ENCODE peak calls at places on chromosomes 11 and 22, in six cellular contexts. I is PC-3, G is tibial nerve, Z is heart right ventricle, A is GM23248, K is Panc1. E is an unnamed sample.
A peak's percentile ranks its signal among the peaks of the same experiment; 100 is the strongest.

GRCh38 chr11:109851780-109852390 is 241.3 kb upstream of the ZC3H12C start:
- DNase-seq in I (peak; percentile 59), G (no peak), Z (no peak), A (peak; percentile 63), K (no peak), E (no peak)

GRCh38 chr11:12599408-12600143 is 74.6 kb upstream of the TEAD1 start:
- DNase-seq in I (peak; percentile 42), G (no peak), Z (peak; percentile 22), A (peak; percentile 13), K (no peak), E (peak; percentile 71)

GRCh38 chr11:88414385-88414861 is 76.9 kb upstream of the CTSC start:
- DNase-seq in I (peak; percentile 65), G (no peak), Z (peak; percentile 67), A (peak; percentile 77), K (no peak), E (no peak)

GRCh38 chr11:6928916-6929315 is 2.7 kb downstream of the ZNF215 start:
- DNase-seq in I (no peak), G (no peak), Z (no peak), A (no peak), K (no peak), E (peak; percentile 3)

GRCh38 chr11:79600747-79601146 is 159.9 kb upstream of the TENM4 start:
- DNase-seq in I (no peak), G (no peak), Z (no peak), A (no peak), K (no peak), E (no peak)

GRCh38 chr11:69411257-69411924 is 70.1 kb upstream of the LINC01488 start:
- DNase-seq in I (peak; percentile 61), G (no peak), Z (no peak), A (peak; percentile 24), K (no peak), E (no peak)

GRCh38 chr11:31803813-31804438 is 7.2 kb downstream of the PAX6 start:
- DNase-seq in I (no peak), G (no peak), Z (no peak), A (no peak), K (no peak), E (peak; percentile 65)

GRCh38 chr22:50282361-50283144 is 12.4 kb upstream of the MAPK11 start:
- DNase-seq in I (peak; percentile 89), G (no peak), Z (no peak), A (peak; percentile 74), K (no peak), E (no peak)

GRCh38 chr11:10307411-10308207 is 2.7 kb downstream of the ADM start:
- DNase-seq in I (peak; percentile 86), G (peak; percentile 67), Z (peak; percentile 80), A (peak; percentile 98), K (no peak), E (peak; percentile 89)

GRCh38 chr11:123314972-123315371 is 115.1 kb upstream of the GRAMD1B start:
- DNase-seq in I (no peak), G (no peak), Z (peak; percentile 71), A (no peak), K (no peak), E (no peak)

GRCh38 chr11:44010789-44011251 is 37.0 kb upstream of the ACCSL start:
- DNase-seq in I (no peak), G (no peak), Z (no peak), A (peak; percentile 91), K (no peak), E (no peak)

GRCh38 chr11:46265764-46266163 is 11.7 kb upstream of the CREB3L1 start:
- DNase-seq in I (no peak), G (no peak), Z (no peak), A (no peak), K (no peak), E (no peak)

GRCh38 chr11:71489311-71490043 is 36.5 kb downstream of the NADSYN1 start:
- DNase-seq in I (peak; percentile 15), G (no peak), Z (no peak), A (no peak), K (no peak), E (no peak)

GRCh38 chr11:92397356-92397755 is 172.7 kb downstream of the FAT3 start:
- DNase-seq in I (no peak), G (no peak), Z (no peak), A (no peak), K (no peak), E (peak; percentile 29)

DNA sequence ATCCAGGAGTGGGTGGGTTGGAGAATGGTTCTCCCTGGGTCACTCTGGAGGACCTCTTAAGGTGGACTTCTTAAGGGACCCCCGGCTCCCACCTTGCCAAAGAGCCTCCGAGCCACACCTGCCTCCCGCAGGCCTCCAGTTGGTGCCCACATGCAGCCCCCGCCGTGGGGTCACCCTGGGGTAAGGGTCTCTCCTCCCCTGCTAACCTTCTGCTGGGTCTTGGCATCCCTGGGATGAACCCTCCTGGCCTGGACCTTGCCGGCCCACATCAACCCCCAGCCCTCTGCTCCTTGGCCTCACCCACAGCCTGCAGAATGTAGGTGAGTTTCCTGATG is 12.5 kb upstream of the MUC6 start:
- DNase-seq in I (no peak), G (no peak), Z (no peak), A (no peak), K (no peak), E (no peak)
- H3K27ac ChIP-seq in I (no peak overlapping the region), G (no peak overlapping the region), Z (no peak overlapping the region), A (no peak overlapping the region), K (no peak overlapping the region), E (no peak overlapping the region)

GRCh38 chr11:60396382-60396781 is at the start of gene MS4A14:
- DNase-seq in I (no peak), G (no peak), Z (no peak), A (no peak), K (no peak), E (no peak)

GRCh38 chr11:60389279-60389910 is 6.9 kb upstream of the MS4A14 start:
- DNase-seq in I (no peak), G (no peak), Z (no peak), A (no peak), K (no peak), E (no peak)

GRCh38 chr11:60394666-60395343 is 1.5 kb upstream of the MS4A14 start:
- DNase-seq in I (no peak), G (no peak), Z (no peak), A (no peak), K (no peak), E (no peak)

GRCh38 chr11:60390389-60390788 is 5.9 kb upstream of the MS4A14 start:
- DNase-seq in I (no peak), G (no peak), Z (no peak), A (no peak), K (no peak), E (no peak)
- H3K27ac ChIP-seq in I (no peak overlapping the region), G (no peak overlapping the region), Z (no peak overlapping the region), A (no peak overlapping the region), K (no peak overlapping the region), E (no peak overlapping the region)

GRCh38 chr11:3939211-3939610 is 83.7 kb downstream of the STIM1 start:
- DNase-seq in I (no peak), G (no peak), Z (no peak), A (peak; percentile 86), K (no peak), E (no peak)
- H3K27ac ChIP-seq in I (no peak overlapping the region), G (peak overlapping the region; percentile 83), Z (no peak overlapping the region), A (peak overlapping the region; percentile 82), K (no peak overlapping the region), E (no peak overlapping the region)

DNA sequence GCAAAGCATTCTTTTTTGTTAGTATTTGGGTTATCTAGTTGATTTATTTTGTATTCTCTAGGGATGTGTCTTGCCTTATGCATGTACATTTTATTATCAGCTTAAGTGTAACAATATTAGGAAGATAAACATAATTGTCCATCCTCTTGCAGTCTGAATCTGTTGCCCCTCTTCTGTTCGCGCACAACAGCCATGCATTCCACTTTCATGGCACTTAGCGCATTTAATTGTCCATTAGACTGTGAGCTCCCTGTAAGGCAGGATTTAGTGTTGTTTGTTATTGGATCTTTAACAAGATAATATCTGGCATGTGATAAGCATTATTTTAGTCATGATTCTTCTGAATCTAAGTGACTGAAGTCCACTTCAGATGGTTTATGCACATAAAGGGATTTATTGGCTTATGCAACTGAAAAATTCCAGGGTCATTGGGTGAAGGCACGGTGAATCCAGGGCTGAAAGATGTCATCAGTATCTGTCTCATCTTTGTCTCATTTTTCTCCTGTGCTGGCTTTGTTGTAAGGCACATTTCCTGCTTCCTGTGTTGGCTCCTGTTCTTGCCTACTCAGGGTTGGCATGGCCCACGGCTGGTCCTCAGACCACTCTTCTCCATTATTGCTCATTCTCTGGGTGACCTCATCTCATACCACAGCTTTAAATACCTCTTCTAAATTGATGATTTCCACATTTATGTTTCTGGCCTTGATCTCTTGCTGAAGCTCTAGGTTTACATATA is 37.5 kb downstream of the ATXN10 start:
- DNase-seq in I (peak; percentile 74), G (no peak), Z (no peak), A (peak; percentile 92), K (no peak), E (no peak)
- H3K27ac ChIP-seq in I (peak overlapping the region; percentile 87), G (no peak overlapping the region), Z (no peak overlapping the region), A (peak overlapping the region; percentile 81), K (peak overlapping the region; percentile 7), E (no peak overlapping the region)

GRCh38 chr11:33521384-33521783 is 179.2 kb downstream of the C11orf91 start:
- DNase-seq in I (no peak), G (no peak), Z (no peak), A (no peak), K (no peak), E (no peak)

GRCh38 chr11:33520103-33520502 is 180.5 kb downstream of the C11orf91 start:
- DNase-seq in I (no peak), G (no peak), Z (no peak), A (no peak), K (no peak), E (no peak)

GRCh38 chr11:33530824-33531223 is 169.8 kb downstream of the C11orf91 start:
- DNase-seq in I (peak; percentile 38), G (no peak), Z (no peak), A (peak; percentile 86), K (no peak), E (no peak)

GRCh38 chr11:33529461-33529860 is 171.2 kb downstream of the C11orf91 start:
- DNase-seq in I (no peak), G (no peak), Z (no peak), A (no peak), K (no peak), E (no peak)

DNA sequence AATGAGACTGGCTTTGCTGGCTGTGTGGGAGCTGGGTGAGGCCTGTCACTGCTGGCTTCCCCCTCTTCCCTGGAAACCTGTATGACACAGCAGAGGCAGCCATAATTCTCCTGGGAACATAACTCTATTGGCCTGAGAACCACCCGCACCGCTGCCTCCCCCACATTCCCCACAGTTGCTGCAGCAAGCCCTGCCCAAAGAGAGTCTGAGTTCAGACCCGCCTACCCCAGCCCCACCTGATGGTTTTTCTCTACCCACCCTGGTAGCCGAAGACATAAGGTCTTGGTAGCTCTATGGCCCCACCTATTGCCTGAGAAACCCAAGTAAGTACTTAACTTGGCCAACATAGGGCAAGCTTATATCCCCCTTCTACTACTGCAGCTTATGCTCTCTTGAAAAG is 174.8 kb downstream of the C11orf91 start:
- DNase-seq in I (no peak), G (no peak), Z (no peak), A (no peak), K (no peak), E (no peak)
- H3K27ac ChIP-seq in I (no peak overlapping the region), G (no peak overlapping the region), Z (no peak overlapping the region), A (no peak overlapping the region), K (no peak overlapping the region), E (no peak overlapping the region)

E was measured in neural progenitor cell.